ENCODE peak calls at places on chromosomes 7 and 10, in eight cellular contexts. One of them, this sample, is unnamed.

GRCh38 chr10:69911571-69912528 is 110.1 kb downstream of the COL13A1 start:
- DNase-seq in EH: peak
- DNase-seq in Right ventricle myocardium superior: peak
- DNase-seq in Peyer's patch: no peak
- DNase-seq in heart left ventricle: no peak
- DNase-seq in GM20000: no peak
- DNase-seq in NAMALWA: no peak
- DNase-seq in endothelial cell: peak
- DNase-seq in this sample: peak

GRCh38 chr7:30709549-30709948 is 27.3 kb upstream of the CRHR2 start:
- DNase-seq in EH: no peak
- DNase-seq in Peyer's patch: no peak
- DNase-seq in endothelial cell: no peak
- DNase-seq in Right ventricle myocardium superior: no peak
- DNase-seq in NAMALWA: no peak
- DNase-seq in GM20000: no peak
- DNase-seq in heart left ventricle: no peak
- DNase-seq in this sample: no peak

GRCh38 chr10:33803248-33803647 is 468.8 kb upstream of the NRP1 start:
- DNase-seq in NAMALWA: no peak
- DNase-seq in GM20000: no peak
- DNase-seq in endothelial cell: no peak
- DNase-seq in Peyer's patch: no peak
- DNase-seq in heart left ventricle: no peak
- DNase-seq in EH: peak
- DNase-seq in Right ventricle myocardium superior: no peak
- DNase-seq in this sample: no peak

GRCh38 chr7:80127412-80128150 is 7.0 kb upstream of the GNAI1 start:
- DNase-seq in NAMALWA: no peak
- DNase-seq in Peyer's patch: no peak
- DNase-seq in heart left ventricle: no peak
- DNase-seq in endothelial cell: no peak
- DNase-seq in GM20000: no peak
- DNase-seq in Right ventricle myocardium superior: no peak
- DNase-seq in EH: no peak
- DNase-seq in this sample: peak

GRCh38 chr7:9201928-9202327 is 768.5 kb downstream of the NXPH1 start:
- DNase-seq in endothelial cell: no peak
- DNase-seq in GM20000: no peak
- DNase-seq in Peyer's patch: no peak
- DNase-seq in heart left ventricle: no peak
- DNase-seq in Right ventricle myocardium superior: no peak
- DNase-seq in NAMALWA: no peak
- DNase-seq in EH: no peak
- DNase-seq in this sample: no peak

GRCh38 chr7:154789404-154789803 is 213.5 kb downstream of the PAXIP1 start:
- DNase-seq in Right ventricle myocardium superior: no peak
- DNase-seq in GM20000: no peak
- DNase-seq in EH: no peak
- DNase-seq in NAMALWA: peak
- DNase-seq in heart left ventricle: no peak
- DNase-seq in Peyer's patch: no peak
- DNase-seq in endothelial cell: peak
- DNase-seq in this sample: no peak

GRCh38 chr7:111571720-111572119 is 9.4 kb upstream of the IMMP2L start:
- DNase-seq in Peyer's patch: no peak
- DNase-seq in heart left ventricle: no peak
- DNase-seq in GM20000: no peak
- DNase-seq in Right ventricle myocardium superior: no peak
- DNase-seq in NAMALWA: no peak
- DNase-seq in EH: no peak
- DNase-seq in endothelial cell: no peak
- DNase-seq in this sample: no peak

GRCh38 chr7:99599836-99600235 is 1.8 kb downstream of the TMEM225B start:
- DNase-seq in NAMALWA: no peak
- DNase-seq in GM20000: no peak
- DNase-seq in Peyer's patch: no peak
- DNase-seq in endothelial cell: no peak
- DNase-seq in heart left ventricle: no peak
- DNase-seq in EH: no peak
- DNase-seq in Right ventricle myocardium superior: no peak
- DNase-seq in this sample: no peak

GRCh38 chr10:114260366-114260765 is 21.3 kb downstream of the VWA2 start:
- DNase-seq in endothelial cell: no peak
- DNase-seq in GM20000: no peak
- DNase-seq in NAMALWA: no peak
- DNase-seq in EH: no peak
- DNase-seq in Peyer's patch: no peak
- DNase-seq in Right ventricle myocardium superior: no peak
- DNase-seq in heart left ventricle: no peak
- DNase-seq in this sample: no peak

GRCh38 chr7:101547022-101547915 is 81.8 kb downstream of the MYL10 start:
- DNase-seq in EH: no peak
- DNase-seq in GM20000: no peak
- DNase-seq in Right ventricle myocardium superior: peak
- DNase-seq in endothelial cell: no peak
- DNase-seq in NAMALWA: no peak
- DNase-seq in heart left ventricle: no peak
- DNase-seq in Peyer's patch: peak
- DNase-seq in this sample: no peak

GRCh38 chr10:35412900-35413491 is 76.7 kb downstream of the CCNY start:
- DNase-seq in endothelial cell: no peak
- DNase-seq in EH: peak
- DNase-seq in Peyer's patch: no peak
- DNase-seq in Right ventricle myocardium superior: no peak
- DNase-seq in NAMALWA: no peak
- DNase-seq in heart left ventricle: no peak
- DNase-seq in GM20000: no peak
- DNase-seq in this sample: no peak

GRCh38 chr10:43134126-43134905 is 3.9 kb upstream of the CSGALNACT2 start:
- DNase-seq in NAMALWA: no peak
- DNase-seq in EH: no peak
- DNase-seq in heart left ventricle: no peak
- DNase-seq in GM20000: peak
- DNase-seq in Right ventricle myocardium superior: no peak
- DNase-seq in Peyer's patch: no peak
- DNase-seq in endothelial cell: no peak
- DNase-seq in this sample: no peak

GRCh38 chr7:128924706-128925588 is 12.8 kb upstream of the IRF5 start:
- DNase-seq in endothelial cell: no peak
- DNase-seq in GM20000: no peak
- DNase-seq in Right ventricle myocardium superior: no peak
- DNase-seq in heart left ventricle: no peak
- DNase-seq in EH: no peak
- DNase-seq in Peyer's patch: no peak
- DNase-seq in NAMALWA: no peak
- DNase-seq in this sample: no peak

GRCh38 chr10:101588879-101589278 is 758 bp downstream of the DPCD start:
- DNase-seq in heart left ventricle: no peak
- DNase-seq in endothelial cell: no peak
- DNase-seq in NAMALWA: no peak
- DNase-seq in Peyer's patch: no peak
- DNase-seq in EH: peak
- DNase-seq in GM20000: no peak
- DNase-seq in Right ventricle myocardium superior: no peak
- DNase-seq in this sample: no peak

GRCh38 chr10:114278140-114278883 is 39.3 kb downstream of the VWA2 start:
- DNase-seq in heart left ventricle: no peak
- DNase-seq in Right ventricle myocardium superior: no peak
- DNase-seq in EH: no peak
- DNase-seq in Peyer's patch: peak
- DNase-seq in GM20000: no peak
- DNase-seq in NAMALWA: no peak
- DNase-seq in endothelial cell: no peak
- DNase-seq in this sample: no peak

GRCh38 chr7:25754333-25754732 is 397.7 kb upstream of the NFE2L3 start:
- DNase-seq in heart left ventricle: no peak
- DNase-seq in Right ventricle myocardium superior: no peak
- DNase-seq in EH: no peak
- DNase-seq in endothelial cell: no peak
- DNase-seq in Peyer's patch: no peak
- DNase-seq in GM20000: no peak
- DNase-seq in NAMALWA: no peak
- DNase-seq in this sample: peak

GRCh38 chr7:128136215-128136597 is 104.9 kb upstream of the LEP start:
- DNase-seq in NAMALWA: no peak
- DNase-seq in Peyer's patch: no peak
- DNase-seq in EH: no peak
- DNase-seq in endothelial cell: peak
- DNase-seq in GM20000: no peak
- DNase-seq in heart left ventricle: no peak
- DNase-seq in Right ventricle myocardium superior: no peak
- DNase-seq in this sample: no peak

GRCh38 chr10:97865488-97865887 is 15.8 kb downstream of the GOLGA7B start:
- DNase-seq in endothelial cell: no peak
- DNase-seq in heart left ventricle: no peak
- DNase-seq in EH: peak
- DNase-seq in NAMALWA: no peak
- DNase-seq in Right ventricle myocardium superior: no peak
- DNase-seq in Peyer's patch: no peak
- DNase-seq in GM20000: no peak
- DNase-seq in this sample: no peak

GRCh38 chr10:34565934-34566333 is 249.2 kb downstream of the PARD3 start:
- DNase-seq in Right ventricle myocardium superior: no peak
- DNase-seq in Peyer's patch: no peak
- DNase-seq in endothelial cell: no peak
- DNase-seq in GM20000: no peak
- DNase-seq in NAMALWA: no peak
- DNase-seq in heart left ventricle: no peak
- DNase-seq in EH: peak
- DNase-seq in this sample: peak

GRCh38 chr10:100391163-100392002 is 44.4 kb downstream of the SCD start:
- DNase-seq in EH: no peak
- DNase-seq in GM20000: no peak
- DNase-seq in NAMALWA: no peak
- DNase-seq in heart left ventricle: no peak
- DNase-seq in endothelial cell: no peak
- DNase-seq in Right ventricle myocardium superior: no peak
- DNase-seq in Peyer's patch: no peak
- DNase-seq in this sample: no peak

GRCh38 chr10:29987471-29987870 is 71.9 kb downstream of the JCAD start:
- DNase-seq in endothelial cell: no peak
- DNase-seq in EH: no peak
- DNase-seq in heart left ventricle: no peak
- DNase-seq in Right ventricle myocardium superior: no peak
- DNase-seq in GM20000: no peak
- DNase-seq in NAMALWA: no peak
- DNase-seq in Peyer's patch: no peak
- DNase-seq in this sample: no peak

GRCh38 chr7:82343-83155 is 109.8 kb upstream of the FAM20C start:
- DNase-seq in heart left ventricle: no peak
- DNase-seq in NAMALWA: no peak
- DNase-seq in endothelial cell: no peak
- DNase-seq in Peyer's patch: peak
- DNase-seq in GM20000: no peak
- DNase-seq in Right ventricle myocardium superior: peak
- DNase-seq in EH: no peak
- DNase-seq in this sample: no peak

GRCh38 chr10:102919237-102919959 is 1.3 kb downstream of the CNNM2 start:
- DNase-seq in NAMALWA: no peak
- DNase-seq in endothelial cell: peak
- DNase-seq in GM20000: peak
- DNase-seq in heart left ventricle: no peak
- DNase-seq in Right ventricle myocardium superior: peak
- DNase-seq in EH: peak
- DNase-seq in Peyer's patch: peak
- DNase-seq in this sample: peak